ENCODE peak calls at places on chromosomes 3 and 15, in eight cellular contexts. One of them, this sample, is unnamed.

GRCh38 chr15:89034305-89034704 is 54.0 kb upstream of the ABHD2 start:
- DNase-seq in A673: peak; percentile 9
- DNase-seq in fibroblast of mammary gland: peak; percentile 78
- DNase-seq in breast epithelium: no peak
- DNase-seq in cardiac fibroblast: peak; percentile 34
- DNase-seq in neural crest cell: no peak
- DNase-seq in endothelial cell: no peak
- DNase-seq in PC-3: peak; percentile 60
- DNase-seq in this sample: no peak

GRCh38 chr15:62845239-62846126 is 197.1 kb upstream of the TPM1 start:
- DNase-seq in A673: no peak
- DNase-seq in fibroblast of mammary gland: peak; percentile 42
- DNase-seq in breast epithelium: no peak
- DNase-seq in cardiac fibroblast: no peak
- DNase-seq in neural crest cell: no peak
- DNase-seq in endothelial cell: no peak
- DNase-seq in PC-3: peak; percentile 62
- DNase-seq in this sample: no peak

GRCh38 chr3:129794319-129795201 is 99.0 kb downstream of the TMCC1 start:
- DNase-seq in A673: peak; percentile 61
- DNase-seq in fibroblast of mammary gland: peak; percentile 15
- DNase-seq in breast epithelium: no peak
- DNase-seq in cardiac fibroblast: peak; percentile 61
- DNase-seq in neural crest cell: peak; percentile 2
- DNase-seq in endothelial cell: peak; percentile 42
- DNase-seq in PC-3: peak; percentile 92
- DNase-seq in this sample: no peak

GRCh38 chr3:10017636-10018292 is 8.5 kb upstream of the FANCD2 start:
- DNase-seq in A673: no peak
- DNase-seq in fibroblast of mammary gland: peak; percentile 86
- DNase-seq in breast epithelium: no peak
- DNase-seq in cardiac fibroblast: peak; percentile 27
- DNase-seq in neural crest cell: no peak
- DNase-seq in endothelial cell: no peak
- DNase-seq in PC-3: peak; percentile 74
- DNase-seq in this sample: no peak

GRCh38 chr3:27716309-27716708 is 5.8 kb downstream of the EOMES start:
- DNase-seq in A673: no peak
- DNase-seq in fibroblast of mammary gland: no peak
- DNase-seq in breast epithelium: no peak
- DNase-seq in cardiac fibroblast: no peak
- DNase-seq in neural crest cell: no peak
- DNase-seq in endothelial cell: no peak
- DNase-seq in PC-3: no peak
- DNase-seq in this sample: no peak

GRCh38 chr3:15820911-15821310 is 23.1 kb upstream of the ANKRD28 start:
- DNase-seq in A673: no peak
- DNase-seq in fibroblast of mammary gland: peak; percentile 49
- DNase-seq in breast epithelium: no peak
- DNase-seq in cardiac fibroblast: no peak
- DNase-seq in neural crest cell: no peak
- DNase-seq in endothelial cell: no peak
- DNase-seq in PC-3: no peak
- DNase-seq in this sample: no peak

GRCh38 chr15:50939911-50940310 is 31.4 kb downstream of the AP4E1 start:
- DNase-seq in A673: no peak
- DNase-seq in fibroblast of mammary gland: peak; percentile 16
- DNase-seq in breast epithelium: no peak
- DNase-seq in cardiac fibroblast: peak; percentile 28
- DNase-seq in neural crest cell: no peak
- DNase-seq in endothelial cell: no peak
- DNase-seq in PC-3: peak; percentile 55
- DNase-seq in this sample: no peak

GRCh38 chr3:131535131-131535530 is 32.4 kb upstream of the MRPL3 start:
- DNase-seq in A673: no peak
- DNase-seq in fibroblast of mammary gland: peak; percentile 83
- DNase-seq in breast epithelium: no peak
- DNase-seq in cardiac fibroblast: peak; percentile 37
- DNase-seq in neural crest cell: no peak
- DNase-seq in endothelial cell: no peak
- DNase-seq in PC-3: peak; percentile 78
- DNase-seq in this sample: no peak

GRCh38 chr3:45475145-45475544 is 86.8 kb downstream of the LARS2 start:
- DNase-seq in A673: no peak
- DNase-seq in fibroblast of mammary gland: no peak
- DNase-seq in breast epithelium: no peak
- DNase-seq in cardiac fibroblast: no peak
- DNase-seq in neural crest cell: no peak
- DNase-seq in endothelial cell: no peak
- DNase-seq in PC-3: no peak
- DNase-seq in this sample: no peak

GRCh38 chr3:60217156-60217911 is 1033.9 kb downstream of the FHIT start:
- DNase-seq in A673: no peak
- DNase-seq in fibroblast of mammary gland: peak; percentile 42
- DNase-seq in breast epithelium: no peak
- DNase-seq in cardiac fibroblast: no peak
- DNase-seq in neural crest cell: no peak
- DNase-seq in endothelial cell: no peak
- DNase-seq in PC-3: no peak
- DNase-seq in this sample: no peak

GRCh38 chr3:16707260-16707659 is 102.0 kb upstream of the DAZL start:
- DNase-seq in A673: no peak
- DNase-seq in fibroblast of mammary gland: no peak
- DNase-seq in breast epithelium: no peak
- DNase-seq in cardiac fibroblast: no peak
- DNase-seq in neural crest cell: no peak
- DNase-seq in endothelial cell: no peak
- DNase-seq in PC-3: no peak
- DNase-seq in this sample: no peak

GRCh38 chr3:194137314-194138097 is 1.6 kb downstream of the HES1 start:
- DNase-seq in A673: peak; percentile 74
- DNase-seq in fibroblast of mammary gland: peak; percentile 59
- DNase-seq in breast epithelium: peak; percentile 65
- DNase-seq in cardiac fibroblast: peak; percentile 77
- DNase-seq in neural crest cell: peak; percentile 33
- DNase-seq in endothelial cell: peak; percentile 50
- DNase-seq in PC-3: peak; percentile 72
- DNase-seq in this sample: peak; percentile 74

GRCh38 chr3:104742044-104742443 is 624.7 kb upstream of the ALCAM start:
- DNase-seq in A673: no peak
- DNase-seq in fibroblast of mammary gland: no peak
- DNase-seq in breast epithelium: no peak
- DNase-seq in cardiac fibroblast: no peak
- DNase-seq in neural crest cell: no peak
- DNase-seq in endothelial cell: no peak
- DNase-seq in PC-3: no peak
- DNase-seq in this sample: no peak

GRCh38 chr3:195133462-195133861 is 137.5 kb downstream of the XXYLT1 start:
- DNase-seq in A673: no peak
- DNase-seq in fibroblast of mammary gland: peak; percentile 97
- DNase-seq in breast epithelium: no peak
- DNase-seq in cardiac fibroblast: peak; percentile 90
- DNase-seq in neural crest cell: no peak
- DNase-seq in endothelial cell: no peak
- DNase-seq in PC-3: no peak
- DNase-seq in this sample: no peak

GRCh38 chr3:194967126-194968117 is 281.7 kb downstream of the FAM43A start:
- DNase-seq in A673: no peak
- DNase-seq in fibroblast of mammary gland: peak; percentile 30
- DNase-seq in breast epithelium: no peak
- DNase-seq in cardiac fibroblast: peak; percentile 16
- DNase-seq in neural crest cell: no peak
- DNase-seq in endothelial cell: peak; percentile 13
- DNase-seq in PC-3: no peak
- DNase-seq in this sample: no peak

GRCh38 chr3:126305427-126305826 is 51.8 kb downstream of the KLF15 start:
- DNase-seq in A673: no peak
- DNase-seq in fibroblast of mammary gland: no peak
- DNase-seq in breast epithelium: no peak
- DNase-seq in cardiac fibroblast: no peak
- DNase-seq in neural crest cell: no peak
- DNase-seq in endothelial cell: no peak
- DNase-seq in PC-3: peak; percentile 2
- DNase-seq in this sample: no peak

GRCh38 chr3:105365536-105366301 is 990 bp upstream of the ALCAM start:
- DNase-seq in A673: peak; percentile 62
- DNase-seq in fibroblast of mammary gland: peak; percentile 77
- DNase-seq in breast epithelium: no peak
- DNase-seq in cardiac fibroblast: peak; percentile 83
- DNase-seq in neural crest cell: no peak
- DNase-seq in endothelial cell: no peak
- DNase-seq in PC-3: no peak
- DNase-seq in this sample: no peak

GRCh38 chr3:54772046-54772445 is 155.8 kb downstream of the LRTM1 start:
- DNase-seq in A673: no peak
- DNase-seq in fibroblast of mammary gland: no peak
- DNase-seq in breast epithelium: no peak
- DNase-seq in cardiac fibroblast: no peak
- DNase-seq in neural crest cell: no peak
- DNase-seq in endothelial cell: no peak
- DNase-seq in PC-3: no peak
- DNase-seq in this sample: no peak

GRCh38 chr3:170027691-170028102 is 10.1 kb upstream of the GPR160 start:
- DNase-seq in A673: no peak
- DNase-seq in fibroblast of mammary gland: no peak
- DNase-seq in breast epithelium: no peak
- DNase-seq in cardiac fibroblast: no peak
- DNase-seq in neural crest cell: no peak
- DNase-seq in endothelial cell: no peak
- DNase-seq in PC-3: no peak
- DNase-seq in this sample: no peak

DNA sequence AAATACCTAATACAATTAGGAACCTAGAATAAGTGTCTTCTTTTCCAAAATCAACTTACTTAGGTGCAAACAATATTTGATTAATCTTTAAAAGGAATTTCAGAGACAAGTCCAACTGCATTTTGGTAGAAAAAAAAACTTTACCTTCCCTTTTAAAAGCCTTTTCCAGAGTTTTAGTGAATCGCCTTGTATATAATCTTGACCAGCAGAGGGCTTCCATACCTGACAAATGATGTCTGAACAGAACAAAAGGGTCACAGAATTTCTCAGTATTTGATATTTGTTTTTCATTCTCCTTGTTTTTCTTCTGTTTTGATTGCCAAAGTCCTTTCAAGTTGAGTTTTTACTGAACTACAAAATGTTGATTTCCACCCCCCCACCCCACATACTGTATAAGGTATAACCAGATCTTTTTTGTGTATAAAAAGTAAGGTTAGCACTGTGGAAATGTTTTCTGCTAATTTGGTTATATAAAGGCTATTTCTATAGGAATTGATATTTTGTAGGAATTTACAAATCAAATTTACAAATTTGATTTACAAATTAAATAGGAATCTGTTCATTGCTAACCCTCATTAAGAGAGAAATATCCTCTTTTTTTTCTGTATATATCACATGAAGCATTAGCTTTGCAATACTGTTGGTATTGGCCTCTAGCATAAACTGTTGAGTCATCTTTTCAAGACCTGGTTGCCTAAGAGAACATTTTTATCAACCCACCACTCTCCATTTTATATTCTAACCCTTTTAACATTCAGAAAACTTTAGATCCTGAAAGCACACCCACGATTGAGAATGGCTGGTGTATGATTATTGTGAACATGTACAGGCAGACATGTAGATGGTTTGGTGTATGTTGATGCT is 464.1 kb upstream of the RARB start:
- DNase-seq in A673: peak; percentile 33
- DNase-seq in fibroblast of mammary gland: peak; percentile 38
- DNase-seq in breast epithelium: no peak
- DNase-seq in cardiac fibroblast: peak; percentile 37
- DNase-seq in neural crest cell: no peak
- DNase-seq in endothelial cell: peak; percentile 15
- DNase-seq in PC-3: peak; percentile 48
- DNase-seq in this sample: no peak
- TF ChIP-seq CTCF in A673: peak; percentile 56
- TF ChIP-seq CTCF in fibroblast of mammary gland: peak; percentile 54
- TF ChIP-seq CTCF in breast epithelium: peak; percentile 48
- TF ChIP-seq CTCF in cardiac fibroblast: peak; percentile 42
- TF ChIP-seq CTCF in neural crest cell: peak; percentile 83
- TF ChIP-seq CTCF in endothelial cell: peak; percentile 63
- TF ChIP-seq CTCF in PC-3: peak; percentile 77
- TF ChIP-seq CTCF in this sample: no peak

DNA sequence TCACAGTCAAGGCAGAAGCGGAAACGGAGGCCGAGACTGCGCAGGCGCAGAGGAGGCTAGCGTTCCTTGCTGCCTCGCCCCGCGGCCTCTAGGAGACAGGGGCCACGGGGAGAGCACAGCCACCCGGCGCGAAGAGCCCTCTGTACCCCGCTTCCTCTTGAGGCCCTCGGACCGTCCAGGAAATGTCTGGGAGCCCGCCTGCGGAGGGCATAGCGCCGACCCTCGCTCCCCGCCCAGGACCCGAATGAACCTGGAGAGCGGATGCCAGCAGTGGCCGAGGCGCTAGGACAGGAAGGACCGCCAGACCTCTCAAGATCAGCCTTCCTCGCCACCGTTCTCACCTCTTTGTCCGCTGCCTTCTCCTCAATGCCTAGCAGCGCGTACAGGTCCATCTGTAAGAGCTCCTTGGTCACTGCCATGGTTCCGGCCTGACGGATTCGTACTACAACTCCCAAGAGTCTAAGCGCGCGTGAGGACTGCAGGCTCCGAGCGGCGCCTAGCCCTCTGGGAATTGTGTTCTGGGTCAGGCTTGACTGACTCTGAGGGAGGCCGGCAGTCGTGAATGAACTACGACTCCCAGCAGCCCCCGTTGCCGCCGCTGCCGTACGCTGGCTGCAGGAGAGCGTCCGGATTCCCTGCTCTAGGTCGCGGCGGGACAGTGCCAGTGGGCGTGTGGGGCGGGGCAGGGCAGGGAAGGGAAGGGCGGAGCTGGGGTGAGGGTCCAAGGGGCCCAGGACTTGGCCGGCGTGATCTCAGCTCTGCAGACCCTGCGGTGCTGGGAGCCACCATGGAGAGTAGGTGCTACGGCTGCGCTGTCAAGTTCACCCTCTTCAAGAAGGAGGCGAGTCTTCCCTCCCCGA is at the start of the genes DNAJC17 and ZFYVE19:
- DNase-seq in A673: peak; percentile 99
- DNase-seq in fibroblast of mammary gland: peak; percentile 98
- DNase-seq in breast epithelium: peak; percentile 92
- DNase-seq in cardiac fibroblast: peak; percentile 99
- DNase-seq in neural crest cell: peak; percentile 89
- DNase-seq in endothelial cell: peak; percentile 92
- DNase-seq in PC-3: peak; percentile 98
- DNase-seq in this sample: peak; percentile 87
- TF ChIP-seq CTCF in A673: no peak
- TF ChIP-seq CTCF in fibroblast of mammary gland: no peak
- TF ChIP-seq CTCF in breast epithelium: no peak
- TF ChIP-seq CTCF in cardiac fibroblast: no peak
- TF ChIP-seq CTCF in neural crest cell: peak; percentile 30
- TF ChIP-seq CTCF in endothelial cell: no peak
- TF ChIP-seq CTCF in PC-3: no peak
- TF ChIP-seq CTCF in this sample: no peak

GRCh38 chr3:66076861-66077495 is 38.3 kb upstream of the MAGI1 start:
- DNase-seq in A673: no peak
- DNase-seq in fibroblast of mammary gland: peak; percentile 92
- DNase-seq in breast epithelium: no peak
- DNase-seq in cardiac fibroblast: peak; percentile 8
- DNase-seq in neural crest cell: no peak
- DNase-seq in endothelial cell: no peak
- DNase-seq in PC-3: no peak
- DNase-seq in this sample: no peak
- TF ChIP-seq CTCF in A673: no peak
- TF ChIP-seq CTCF in fibroblast of mammary gland: no peak
- TF ChIP-seq CTCF in breast epithelium: no peak
- TF ChIP-seq CTCF in cardiac fibroblast: no peak
- TF ChIP-seq CTCF in neural crest cell: no peak
- TF ChIP-seq CTCF in endothelial cell: no peak
- TF ChIP-seq CTCF in PC-3: no peak
- TF ChIP-seq CTCF in this sample: no peak

GRCh38 chr3:146903927-146904326 is 298.8 kb upstream of the PLSCR5 start:
- DNase-seq in A673: no peak
- DNase-seq in fibroblast of mammary gland: no peak
- DNase-seq in breast epithelium: no peak
- DNase-seq in cardiac fibroblast: no peak
- DNase-seq in neural crest cell: no peak
- DNase-seq in endothelial cell: no peak
- DNase-seq in PC-3: no peak
- DNase-seq in this sample: no peak
- TF ChIP-seq CTCF in A673: no peak
- TF ChIP-seq CTCF in fibroblast of mammary gland: no peak
- TF ChIP-seq CTCF in breast epithelium: no peak
- TF ChIP-seq CTCF in cardiac fibroblast: no peak
- TF ChIP-seq CTCF in neural crest cell: no peak
- TF ChIP-seq CTCF in endothelial cell: no peak
- TF ChIP-seq CTCF in PC-3: no peak
- TF ChIP-seq CTCF in this sample: no peak

This sample was measured in activated B cell treated with CpG ODN at 0.5 μM for 24 hours.